ENCODE peak calls at places on chromosomes 3 and 15, in four cellular contexts. W is K562, T is A549, G is WTC11. R is an unnamed sample.

GRCh38 chr3:123119802-123120201 is 53.0 kb downstream of the PDIA5 start:
- DNase-seq in W (no peak), T (no peak), G (no peak), R (no peak)

GRCh38 chr3:12371525-12372140 is 82.8 kb downstream of the PPARG start:
- DNase-seq in W (no peak), T (no peak), G (no peak), R (no peak)

GRCh38 chr15:83199288-83199687 is 8.3 kb downstream of the HDGFL3 start:
- DNase-seq in W (no peak), T (no peak), G (no peak), R (no peak)

GRCh38 chr3:156643729-156644389 is 30.5 kb upstream of the TIPARP start:
- DNase-seq in W (peak), T (no peak), G (no peak), R (no peak)

GRCh38 chr3:27570421-27571106 is 86.4 kb upstream of the SLC4A7 start:
- DNase-seq in W (no peak), T (no peak), G (no peak), R (no peak)

GRCh38 chr3:53790470-53790869 is 55.7 kb downstream of the CHDH start:
- DNase-seq in W (no peak), T (no peak), G (no peak), R (no peak)

GRCh38 chr3:186421946-186422345 is 59.9 kb upstream of the DGKG start:
- DNase-seq in W (no peak), T (no peak), G (no peak), R (no peak)

GRCh38 chr15:25170113-25170731 is 215.4 kb downstream of the SNRPN start:
- DNase-seq in W (no peak), T (no peak), G (peak), R (no peak)

GRCh38 chr15:29998017-29998416 is 84.7 kb upstream of the GOLGA8J start:
- DNase-seq in W (no peak), T (no peak), G (no peak), R (no peak)

GRCh38 chr3:18774319-18774877 is 349.3 kb upstream of the SATB1 start:
- DNase-seq in W (no peak), T (no peak), G (no peak), R (no peak)

GRCh38 chr15:93305306-93305705 is 216.3 kb upstream of the RGMA start:
- DNase-seq in W (no peak), T (no peak), G (no peak), R (no peak)

GRCh38 chr3:35664460-35664919 is 25.2 kb downstream of the ARPP21 start:
- DNase-seq in W (no peak), T (no peak), G (peak), R (no peak)

GRCh38 chr3:10277115-10277625 is 15.6 kb downstream of the GHRL start:
- DNase-seq in W (no peak), T (no peak), G (no peak), R (no peak)

GRCh38 chr3:64889991-64890390 is 202.2 kb upstream of the ADAMTS9 start:
- DNase-seq in W (no peak), T (no peak), G (no peak), R (no peak)

GRCh38 chr15:92538115-92538514 is 117.5 kb downstream of the FAM174B start:
- DNase-seq in W (no peak), T (no peak), G (no peak), R (no peak)

GRCh38 chr3:23113455-23114171 is 89.5 kb upstream of the UBE2E2 start:
- DNase-seq in W (no peak), T (no peak), G (no peak), R (no peak)

GRCh38 chr3:81743096-81744025 is 18.1 kb downstream of the GBE1 start:
- DNase-seq in W (peak), T (peak), G (no peak), R (no peak)

GRCh38 chr3:179713643-179714090 is 60.8 kb downstream of the USP13 start:
- DNase-seq in W (no peak), T (no peak), G (no peak), R (no peak)

GRCh38 chr15:29668120-29668602 is 154.1 kb downstream of the TJP1 start:
- DNase-seq in W (peak), T (peak), G (peak), R (peak)

GRCh38 chr3:135231646-135232625 is 436.9 kb downstream of the EPHB1 start:
- DNase-seq in W (no peak), T (no peak), G (no peak), R (no peak)

GRCh38 chr3:7759630-7760029 is 742.0 kb upstream of the LMCD1 start:
- DNase-seq in W (no peak), T (no peak), G (no peak), R (no peak)

GRCh38 chr3:59246719-59247401 is 197.0 kb upstream of the CFAP20DC start:
- DNase-seq in W (no peak), T (no peak), G (no peak), R (no peak)

GRCh38 chr3:72694398-72694797 is 153.8 kb downstream of the SHQ1 start:
- DNase-seq in W (no peak), T (no peak), G (no peak), R (no peak)

GRCh38 chr3:29065211-29065785 is 215.6 kb upstream of the RBMS3 start:
- DNase-seq in W (no peak), T (peak), G (peak), R (no peak)

GRCh38 chr3:33039628-33040027 is 57.3 kb downstream of the GLB1 start:
- DNase-seq in W (no peak), T (no peak), G (no peak), R (no peak)

GRCh38 chr3:33032937-33033336 is 64.0 kb downstream of the GLB1 start:
- DNase-seq in W (no peak), T (peak), G (no peak), R (no peak)

GRCh38 chr3:33034601-33035000 is 62.3 kb downstream of the GLB1 start:
- DNase-seq in W (no peak), T (no peak), G (no peak), R (no peak)

GRCh38 chr3:33037479-33037878 is 59.5 kb downstream of the GLB1 start:
- DNase-seq in W (no peak), T (no peak), G (no peak), R (no peak)

DNA sequence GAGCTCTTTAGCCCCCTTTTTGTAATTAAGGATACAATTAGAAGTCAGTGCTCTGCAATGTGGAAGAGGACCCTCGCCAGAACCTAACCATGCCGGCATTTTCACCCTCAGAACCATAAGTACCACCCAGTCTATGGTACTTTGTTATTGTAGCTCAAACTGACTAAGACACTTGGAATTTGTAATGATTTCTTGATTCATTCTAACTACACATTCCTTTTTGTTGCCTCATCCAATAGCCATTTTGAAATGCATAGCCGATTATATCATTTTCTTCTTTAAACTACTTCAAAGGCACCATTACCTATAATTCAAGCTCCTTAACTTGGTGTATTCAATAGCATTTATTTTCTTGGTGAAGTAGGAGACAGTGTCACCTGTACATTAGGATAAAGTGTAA is 61.4 kb downstream of the GLB1 start:
- DNase-seq in W (no peak), T (no peak), G (no peak), R (no peak)
- TF ChIP-seq NR3C1 in W (no peak), T (no peak), G (no peak), R (no peak)

DNA sequence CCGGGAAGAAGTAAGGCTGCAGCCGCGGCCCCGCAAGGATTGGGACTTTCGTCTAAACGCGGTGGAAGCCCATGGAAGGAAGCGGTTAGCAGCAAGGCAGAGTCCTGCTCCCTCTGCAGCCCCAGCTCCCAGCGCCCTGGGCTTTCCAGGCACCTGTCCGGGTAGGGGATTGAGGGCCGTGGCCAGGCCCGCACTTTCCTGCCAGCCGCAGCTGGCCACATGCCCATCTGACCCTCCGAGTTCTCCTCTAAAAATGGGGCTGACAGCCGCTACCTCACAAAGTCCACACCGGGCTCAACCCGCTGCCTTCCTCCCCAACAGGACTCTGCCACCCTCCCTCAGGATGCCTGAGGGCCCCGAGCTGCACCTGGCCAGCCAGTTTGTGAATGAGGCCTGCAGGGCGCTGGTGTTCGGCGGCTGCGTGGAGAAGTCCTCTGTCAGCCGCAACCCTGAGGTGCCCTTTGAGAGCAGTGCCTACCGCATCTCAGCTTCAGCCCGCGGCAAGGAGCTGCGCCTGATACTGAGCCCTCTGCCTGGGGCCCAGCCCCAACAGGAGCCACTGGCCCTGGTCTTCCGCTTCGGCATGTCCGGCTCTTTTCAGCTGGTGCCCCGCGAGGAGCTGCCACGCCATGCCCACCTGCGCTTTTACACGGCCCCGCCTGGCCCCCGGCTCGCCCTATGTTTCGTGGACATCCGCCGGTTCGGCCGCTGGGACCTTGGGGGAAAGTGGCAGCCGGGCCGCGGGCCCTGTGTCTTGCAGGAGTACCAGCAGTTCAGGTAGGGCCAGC is 1.9 kb downstream of the NEIL1 start:
- DNase-seq in W (peak), T (no peak), G (peak), R (no peak)
- TF ChIP-seq NR3C1 in W (no peak), T (no peak), G (no peak), R (no peak)

GRCh38 chr3:66239513-66240135 is 18.8 kb downstream of the SLC25A26 start:
- DNase-seq in W (no peak), T (no peak), G (no peak), R (no peak)

GRCh38 chr3:66241466-66241865 is 20.7 kb downstream of the SLC25A26 start:
- DNase-seq in W (no peak), T (no peak), G (no peak), R (no peak)

GRCh38 chr3:66237551-66237950 is 16.8 kb downstream of the SLC25A26 start:
- DNase-seq in W (no peak), T (no peak), G (no peak), R (no peak)

GRCh38 chr3:66233033-66233432 is 12.2 kb downstream of the SLC25A26 start:
- DNase-seq in W (no peak), T (no peak), G (no peak), R (no peak)

DNA sequence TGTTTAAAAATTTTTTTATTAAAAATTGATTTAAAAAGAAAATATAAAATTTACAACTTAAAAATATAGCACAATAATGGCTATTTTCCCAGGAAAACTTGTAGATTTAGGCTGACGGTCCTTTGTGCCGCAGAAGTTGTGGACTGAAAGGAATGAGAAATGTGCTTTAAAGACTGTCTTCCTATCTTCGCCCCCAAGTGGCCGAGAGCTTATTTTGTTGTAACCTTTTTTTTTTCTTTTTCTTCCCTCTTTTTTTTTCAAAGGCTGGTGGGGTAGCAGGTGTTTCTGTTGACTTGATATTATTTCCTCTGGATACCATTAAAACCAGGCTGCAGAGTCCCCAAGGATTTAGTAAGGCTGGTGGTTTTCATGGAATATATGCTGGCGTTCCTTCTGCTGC is 15.5 kb downstream of the SLC25A26 start:
- DNase-seq in W (no peak), T (no peak), G (peak), R (peak)
- TF ChIP-seq NR3C1 in W (no peak), T (no peak), G (no peak), R (no peak)

DNA sequence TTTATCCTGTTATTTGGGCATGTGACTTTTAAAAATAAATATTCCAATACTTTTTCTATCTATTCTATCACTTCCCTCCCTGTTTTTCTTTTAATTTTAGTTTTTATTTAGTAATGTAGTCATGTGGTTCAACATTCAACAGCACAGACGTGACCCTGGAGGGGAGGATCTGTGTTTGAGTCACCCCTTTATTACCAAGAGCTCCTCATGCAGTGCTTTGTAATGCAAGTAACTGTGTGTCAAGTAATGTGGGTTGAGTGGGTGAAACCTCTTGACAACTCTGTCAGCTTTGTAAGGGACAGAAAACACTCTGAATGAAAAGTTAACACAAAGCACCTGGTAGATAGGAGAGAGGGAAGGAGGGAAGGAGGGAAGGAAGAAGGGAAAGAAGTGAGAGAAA is 89.7 kb upstream of the FGF12 start:
- DNase-seq in W (no peak), T (no peak), G (no peak), R (no peak)
- TF ChIP-seq NR3C1 in W (no peak), T (no peak), G (no peak), R (no peak)

DNA sequence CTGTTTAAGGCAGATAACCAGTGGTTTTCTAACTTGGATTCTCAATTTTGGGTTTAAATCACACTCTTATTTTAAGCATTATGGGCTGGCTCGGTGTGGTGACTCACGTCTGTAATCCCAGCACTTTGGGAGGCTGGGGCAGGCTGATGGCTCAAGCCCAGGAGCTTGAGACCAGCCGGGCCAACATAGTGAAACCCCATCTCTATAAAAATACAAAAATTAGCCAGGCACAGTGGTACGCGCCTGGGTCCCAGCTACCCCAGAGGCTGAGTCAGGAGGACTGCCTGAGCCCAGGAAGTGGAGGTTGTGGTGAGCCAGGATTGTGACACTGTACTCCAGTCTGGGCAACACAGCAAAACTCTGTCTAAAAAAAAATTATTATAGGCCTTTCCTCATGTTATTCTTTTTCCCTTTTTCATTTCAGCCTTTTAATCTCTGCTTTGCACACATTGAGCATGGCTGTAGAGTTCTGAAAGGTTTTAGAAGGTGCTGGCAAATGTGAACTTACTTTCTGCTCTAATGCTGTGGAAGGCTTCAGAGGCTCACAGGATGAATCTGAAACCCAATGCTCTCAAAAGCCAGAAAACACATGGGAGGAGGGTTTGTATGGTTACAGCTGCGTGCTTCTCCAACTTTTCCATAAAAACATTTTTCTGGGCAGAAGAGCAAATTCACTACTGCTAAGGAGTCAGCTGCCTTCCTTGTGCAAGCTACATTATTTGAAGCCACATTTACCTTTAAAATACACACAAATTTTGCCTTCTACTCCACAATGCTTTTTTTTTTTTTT is 32.5 kb downstream of the CHAC1 start:
- DNase-seq in W (no peak), T (no peak), G (no peak), R (no peak)
- TF ChIP-seq NR3C1 in W (no peak), T (no peak), G (no peak), R (no peak)

DNA sequence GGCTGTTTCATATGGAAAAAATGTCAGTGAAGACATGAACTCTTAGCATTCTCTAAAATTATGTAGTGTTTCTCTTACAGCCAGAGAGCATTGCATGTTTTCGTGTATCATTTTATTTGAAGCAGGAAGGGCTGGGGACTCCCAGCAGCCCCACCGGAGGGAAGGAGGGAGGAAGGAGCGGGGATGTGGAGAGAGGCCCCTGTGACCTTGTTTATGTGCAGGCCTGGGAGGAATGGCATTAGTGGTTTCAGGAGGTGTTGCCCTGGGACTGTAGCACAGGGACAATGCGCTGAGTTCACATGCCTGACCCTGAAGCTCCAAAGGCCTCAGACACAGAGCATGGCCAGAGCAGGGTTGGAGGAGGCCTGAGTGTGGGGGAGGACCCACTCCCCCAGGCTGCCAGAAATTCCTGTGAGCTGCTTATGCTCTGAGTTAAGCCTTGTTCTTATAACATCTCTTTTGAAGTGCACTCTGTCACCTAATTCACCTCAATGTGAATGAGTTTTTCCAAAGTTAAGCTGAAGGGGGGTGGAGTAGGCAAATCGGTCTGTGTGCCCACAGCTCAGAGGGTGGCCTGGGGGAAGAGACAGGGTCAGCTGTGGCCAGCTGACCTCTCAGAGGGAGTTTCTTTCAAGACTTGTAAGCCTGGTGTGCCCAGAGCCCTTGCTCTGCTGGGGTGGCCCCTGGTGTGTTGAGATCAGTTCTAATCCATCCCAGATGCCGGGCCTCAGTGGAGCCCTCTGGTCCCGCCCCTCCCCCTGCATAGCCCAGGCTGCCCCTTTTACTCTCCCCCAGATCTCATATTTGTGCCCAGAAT is 3.9 kb upstream of the RNU6-1 start:
- DNase-seq in W (no peak), T (no peak), G (no peak), R (peak)
- TF ChIP-seq NR3C1 in W (no peak), T (no peak), G (no peak), R (no peak)

DNA sequence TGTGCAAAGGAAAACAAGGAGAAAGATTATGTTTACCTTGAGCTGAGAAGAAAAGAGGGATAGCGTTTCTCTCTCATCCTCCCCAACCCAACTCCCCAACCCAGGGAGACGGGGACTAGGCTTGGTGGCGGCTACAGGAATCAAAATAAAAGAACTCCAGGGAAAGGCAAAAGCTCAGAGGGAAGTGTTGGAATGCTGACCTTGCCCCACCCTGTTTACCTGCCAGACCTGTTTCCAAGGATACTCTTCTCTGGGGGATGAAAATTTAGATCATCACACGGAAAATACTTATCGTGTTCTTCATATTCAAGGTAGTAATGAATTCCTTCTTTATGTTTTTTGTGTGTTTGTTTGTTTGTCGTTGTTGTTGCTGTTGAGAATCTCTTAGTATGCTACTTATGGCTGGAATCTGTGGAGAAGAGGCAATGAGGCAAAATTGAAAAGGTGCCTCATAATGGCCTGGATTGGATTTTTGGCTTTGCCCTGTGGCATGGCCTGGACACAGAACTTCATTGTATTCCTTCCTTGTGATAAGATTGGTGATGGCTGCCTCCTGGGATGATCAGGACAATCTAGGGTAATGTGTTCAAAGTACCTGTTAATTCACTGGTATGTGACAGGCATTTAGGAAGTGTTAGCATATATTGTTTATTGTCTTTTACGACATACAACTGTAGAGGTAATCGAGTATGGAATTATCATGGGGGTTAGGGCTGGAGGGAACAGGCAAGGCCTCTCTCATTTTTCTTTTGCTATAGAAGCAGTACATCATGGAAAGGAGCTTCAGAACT is 11.1 kb upstream of the TPRG1 start:
- DNase-seq in W (no peak), T (no peak), G (no peak), R (no peak)
- TF ChIP-seq NR3C1 in W (no peak), T (no peak), G (no peak), R (no peak)